ENCODE peak calls at places on chromosome 18, in nine cellular contexts. K is psoas muscle; R is PC-3; T is naive thymus-derived CD4-positive, alpha-beta T cell; L is aorta; O is HepG2; U is upper lobe of right lung; P is left lung; A is Panc1. D is an unnamed sample.

GRCh38 chr18:7617738-7618422 is 50.8 kb downstream of the PTPRM start:
- ATAC-seq in K (peak; percentile 45), R (no peak), T (no peak), L (peak; percentile 61), O (no peak), U (peak; percentile 84), P (peak; percentile 87), A (no peak), D (peak; percentile 70)

GRCh38 chr18:13446581-13447470 is 228.3 kb downstream of the LDLRAD4 start:
- ATAC-seq in K (peak; percentile 71), R (no peak), T (no peak), L (no peak), O (no peak), U (no peak), P (no peak), A (no peak), D (no peak)

GRCh38 chr18:37440206-37440605 is 125.4 kb downstream of the CELF4 start:
- ATAC-seq in K (no peak), R (no peak), T (no peak), L (no peak), O (no peak), U (no peak), P (no peak), A (no peak), D (no peak)

GRCh38 chr18:54712315-54712714 is 116.0 kb upstream of the RAB27B start:
- ATAC-seq in K (no peak), R (peak; percentile 95), T (no peak), L (no peak), O (no peak), U (no peak), P (no peak), A (peak; percentile 38), D (no peak)

GRCh38 chr18:23882616-23883276 is 131.8 kb upstream of the TTC39C start:
- ATAC-seq in K (no peak), R (no peak), T (no peak), L (no peak), O (no peak), U (no peak), P (no peak), A (no peak), D (no peak)

GRCh38 chr18:72986103-72986502 is 118.3 kb upstream of the NETO1 start:
- ATAC-seq in K (no peak), R (peak; percentile 99), T (no peak), L (no peak), O (no peak), U (no peak), P (no peak), A (no peak), D (no peak)

GRCh38 chr18:74493689-74494088 is 2.5 kb upstream of the CNDP2 start:
- ATAC-seq in K (no peak), R (peak; percentile 35), T (peak; percentile 60), L (no peak), O (peak; percentile 14), U (no peak), P (no peak), A (peak; percentile 40), D (no peak)

GRCh38 chr18:59623456-59624383 is 73.5 kb downstream of the CCBE1 start:
- ATAC-seq in K (peak; percentile 63), R (no peak), T (no peak), L (peak; percentile 69), O (no peak), U (no peak), P (peak; percentile 21), A (no peak), D (peak; percentile 65)

GRCh38 chr18:28411806-28412205 is 234.9 kb upstream of the CDH2 start:
- ATAC-seq in K (no peak), R (no peak), T (no peak), L (peak; percentile 80), O (no peak), U (no peak), P (no peak), A (no peak), D (no peak)

GRCh38 chr18:43950062-43950461 is 672.8 kb upstream of the SYT4 start:
- ATAC-seq in K (no peak), R (no peak), T (no peak), L (no peak), O (no peak), U (no peak), P (no peak), A (no peak), D (no peak)

GRCh38 chr18:69684789-69685188 is 262.9 kb downstream of the CD226 start:
- ATAC-seq in K (no peak), R (no peak), T (no peak), L (no peak), O (no peak), U (no peak), P (no peak), A (no peak), D (no peak)

GRCh38 chr18:9827856-9828793 is 57.6 kb upstream of the TXNDC2 start:
- ATAC-seq in K (no peak), R (peak; percentile 86), T (peak; percentile 85), L (no peak), O (no peak), U (peak; percentile 74), P (peak; percentile 52), A (peak; percentile 91), D (peak; percentile 21)

GRCh38 chr18:23958036-23958435 is 56.5 kb upstream of the TTC39C start:
- ATAC-seq in K (peak; percentile 82), R (no peak), T (no peak), L (peak; percentile 76), O (no peak), U (peak; percentile 53), P (peak; percentile 28), A (no peak), D (peak; percentile 91)

GRCh38 chr18:55088000-55088401 is 128.7 kb upstream of the CCDC68 start:
- ATAC-seq in K (no peak), R (peak; percentile 82), T (no peak), L (no peak), O (no peak), U (peak; percentile 41), P (peak; percentile 87), A (no peak), D (no peak)

GRCh38 chr18:79533146-79533545 is 137.4 kb downstream of the NFATC1 start:
- ATAC-seq in K (no peak), R (no peak), T (no peak), L (no peak), O (no peak), U (no peak), P (no peak), A (no peak), D (no peak)

GRCh38 chr18:75462178-75462832 is 34.8 kb upstream of the SMIM21 start:
- ATAC-seq in K (no peak), R (no peak), T (no peak), L (no peak), O (no peak), U (peak; percentile 53), P (no peak), A (no peak), D (peak; percentile 58)

GRCh38 chr18:13294309-13294708 is 75.7 kb downstream of the LDLRAD4 start:
- ATAC-seq in K (no peak), R (no peak), T (no peak), L (no peak), O (no peak), U (no peak), P (no peak), A (no peak), D (no peak)

GRCh38 chr18:77308216-77308615 is 58.6 kb downstream of the GALR1 start:
- ATAC-seq in K (peak; percentile 59), R (no peak), T (no peak), L (no peak), O (no peak), U (no peak), P (no peak), A (no peak), D (no peak)
- H3K27ac ChIP-seq in K (no peak overlapping the region), R (no peak overlapping the region), T (no peak overlapping the region), L (no peak overlapping the region), O (no peak overlapping the region), U (no peak overlapping the region), P (no peak overlapping the region), A (no peak overlapping the region), D (no peak overlapping the region)

DNA sequence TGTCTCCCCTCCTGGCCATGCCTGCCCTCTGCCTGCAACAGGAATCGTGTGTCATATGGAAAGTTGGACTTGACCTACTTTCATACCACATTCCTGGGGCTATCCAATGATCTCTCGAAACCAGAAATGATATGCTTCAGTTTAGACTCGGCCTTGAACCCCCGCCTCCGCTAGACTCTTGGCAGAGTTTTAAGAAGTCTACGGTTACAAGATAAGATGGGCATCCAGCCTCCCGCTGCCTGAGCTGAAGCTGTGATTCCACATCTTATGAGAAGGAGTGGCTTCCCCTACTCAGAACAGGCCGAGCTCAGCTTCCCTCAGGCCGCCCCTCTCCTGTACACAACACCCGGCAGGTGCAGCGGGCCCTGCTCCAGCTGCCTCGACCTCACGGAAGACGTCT is 73.9 kb downstream of the MTCL1 start:
- ATAC-seq in K (no peak), R (no peak), T (no peak), L (no peak), O (no peak), U (no peak), P (no peak), A (no peak), D (no peak)
- H3K27ac ChIP-seq in K (no peak overlapping the region), R (no peak overlapping the region), T (no peak overlapping the region), L (no peak overlapping the region), O (no peak overlapping the region), U (no peak overlapping the region), P (no peak overlapping the region), A (no peak overlapping the region), D (peak overlapping the region; percentile 2)

DNA sequence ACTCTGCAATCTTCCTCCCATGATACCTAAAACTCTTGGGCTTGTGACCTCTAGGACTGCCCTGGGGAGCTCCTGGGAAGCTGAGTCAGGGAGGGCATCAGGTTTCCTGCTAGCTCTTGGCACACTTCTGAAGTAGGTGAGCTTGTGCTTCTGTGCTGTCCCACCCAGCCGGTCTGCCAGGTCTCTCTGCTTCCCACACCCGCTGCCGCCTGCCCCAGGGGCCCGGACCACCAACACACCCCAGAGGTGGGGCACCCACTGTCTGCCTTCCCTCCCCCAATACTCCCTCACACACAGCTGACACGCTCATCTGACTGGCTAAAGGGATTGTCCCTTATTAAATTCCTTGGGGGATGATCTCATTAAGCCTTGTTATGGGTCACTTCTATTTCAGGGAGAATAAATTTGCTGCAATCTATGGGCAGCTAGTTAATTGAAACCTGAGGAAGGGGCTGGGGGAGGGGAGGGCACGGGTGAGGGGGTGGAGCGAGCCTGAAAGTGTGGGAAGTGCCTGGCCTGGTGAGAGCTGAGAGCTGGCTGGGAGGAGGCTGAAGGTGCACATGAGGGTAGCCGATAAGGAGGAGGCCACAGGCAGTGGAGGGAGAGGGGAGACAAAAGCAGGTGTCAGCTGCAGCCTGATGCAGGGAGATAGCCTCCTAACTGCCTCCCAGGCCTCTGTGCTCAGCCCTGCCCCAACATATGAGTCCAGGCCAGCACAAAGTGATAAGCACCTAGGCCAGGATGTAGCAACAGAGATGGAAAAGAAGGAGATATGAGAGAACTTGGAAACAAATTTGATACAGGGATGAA is 48.8 kb downstream of the HAUS1 start:
- ATAC-seq in K (peak; percentile 87), R (peak; percentile 81), T (no peak), L (no peak), O (no peak), U (peak; percentile 25), P (peak; percentile 75), A (peak; percentile 79), D (no peak)
- H3K27ac ChIP-seq in K (peak overlapping the region; percentile 98), R (peak overlapping the region; percentile 83), T (no peak overlapping the region), L (no peak overlapping the region), O (no peak overlapping the region), U (no peak overlapping the region), P (no peak overlapping the region), A (peak overlapping the region; percentile 61), D (no peak overlapping the region)

DNA sequence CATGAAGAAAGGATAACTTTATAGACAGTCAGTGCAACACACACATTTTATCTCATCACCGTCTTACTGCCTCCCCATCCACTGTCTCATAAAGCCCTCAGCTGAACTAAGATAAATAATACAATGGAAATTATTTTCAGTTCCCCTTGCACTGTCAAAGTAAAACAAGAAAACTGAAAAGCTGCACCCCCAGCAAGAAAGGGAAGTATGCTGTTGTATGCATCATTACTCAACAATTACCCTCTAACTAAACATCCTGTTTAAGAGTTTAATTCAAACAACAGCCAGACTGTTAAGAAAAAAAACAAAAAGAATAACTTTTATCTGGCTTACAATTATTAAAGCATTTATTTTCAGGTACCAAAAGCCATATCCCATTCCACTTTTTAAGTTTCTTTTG is 25.0 kb downstream of the MPPE1 start:
- ATAC-seq in K (no peak), R (peak; percentile 62), T (peak; percentile 76), L (no peak), O (no peak), U (peak; percentile 51), P (peak; percentile 17), A (no peak), D (no peak)
- H3K27ac ChIP-seq in K (no peak overlapping the region), R (peak overlapping the region; percentile 10), T (no peak overlapping the region), L (no peak overlapping the region), O (no peak overlapping the region), U (no peak overlapping the region), P (no peak overlapping the region), A (no peak overlapping the region), D (no peak overlapping the region)